ENCODE peak calls at places on chromosomes 4 and X, in seven cellular contexts. H is stimulated activated CD8-positive, alpha-beta memory T cell treated with anti-CD3 and anti-CD28 coated beads, Interleukin-4, amount 100 ng/mL, for 48 hours; R is NCI-H2081; Y is iris pigment epithelial cell; N is iPS DF 6.9; A is omental fat pad; I is GM06990. S is an unnamed sample.

GRCh38 chr4:125315571-125316390 is 1.0 kb downstream of the FAT4 start:
- DNase-seq in H (peak), R (peak), Y (peak), N (no peak), A (no peak), I (peak), S (peak)

GRCh38 chrX:104084534-104085277 is 8.7 kb upstream of the TMSB15C start:
- DNase-seq in H (no peak), R (no peak), Y (no peak), N (no peak), A (no peak), I (no peak), S (no peak)

GRCh38 chr4:40990899-40991265 is 223.5 kb downstream of the APBB2 start:
- DNase-seq in H (no peak), R (no peak), Y (peak), N (no peak), A (no peak), I (no peak), S (no peak)

GRCh38 chr4:26594371-26594770 is 10.5 kb downstream of the TBC1D19 start:
- DNase-seq in H (no peak), R (no peak), Y (no peak), N (no peak), A (no peak), I (no peak), S (no peak)

GRCh38 chr4:53196872-53197759 is 168.7 kb downstream of the SCFD2 start:
- DNase-seq in H (no peak), R (peak), Y (peak), N (peak), A (no peak), I (no peak), S (no peak)

GRCh38 chrX:9878141-9878875 is 88.8 kb upstream of the CLDN34 start:
- DNase-seq in H (no peak), R (peak), Y (no peak), N (no peak), A (no peak), I (no peak), S (no peak)

GRCh38 chr4:143437937-143438336 is 75.6 kb upstream of the SMARCA5 start:
- DNase-seq in H (no peak), R (peak), Y (no peak), N (no peak), A (no peak), I (no peak), S (no peak)

GRCh38 chrX:72054776-72055495 is 76.8 kb downstream of the RTL5 start:
- DNase-seq in H (no peak), R (no peak), Y (no peak), N (no peak), A (no peak), I (no peak), S (no peak)

GRCh38 chr4:140344621-140345020 is 28.8 kb upstream of the SCOC start:
- DNase-seq in H (no peak), R (no peak), Y (no peak), N (no peak), A (no peak), I (no peak), S (no peak)

S was measured in left lung.